ENCODE peak calls at places on chromosomes 7 and 10, in eight cellular contexts. One of them, this sample, is unnamed.

GRCh38 chr7:156429514-156429913 is 211.1 kb upstream of the RNF32 start:
- DNase-seq in cardiac fibroblast: no peak
- DNase-seq in dorsolateral prefrontal cortex: no peak
- DNase-seq in K562: no peak
- DNase-seq in upper lobe of right lung: no peak
- DNase-seq in tibial artery: no peak
- DNase-seq in GM12865: no peak
- DNase-seq in fibroblast of villous mesenchyme: no peak
- DNase-seq in this sample: no peak

GRCh38 chr7:138170298-138170697 is 94.0 kb downstream of the AKR1D1 start:
- DNase-seq in cardiac fibroblast: no peak
- DNase-seq in dorsolateral prefrontal cortex: no peak
- DNase-seq in K562: no peak
- DNase-seq in upper lobe of right lung: no peak
- DNase-seq in tibial artery: no peak
- DNase-seq in GM12865: no peak
- DNase-seq in fibroblast of villous mesenchyme: no peak
- DNase-seq in this sample: no peak

GRCh38 chr7:18125536-18125935 is 97.9 kb upstream of the PRPS1L1 start:
- DNase-seq in cardiac fibroblast: peak
- DNase-seq in dorsolateral prefrontal cortex: no peak
- DNase-seq in K562: no peak
- DNase-seq in upper lobe of right lung: no peak
- DNase-seq in tibial artery: no peak
- DNase-seq in GM12865: no peak
- DNase-seq in fibroblast of villous mesenchyme: peak
- DNase-seq in this sample: peak

GRCh38 chr10:28810062-28810870 is 132.9 kb downstream of the BAMBI start:
- DNase-seq in cardiac fibroblast: no peak
- DNase-seq in dorsolateral prefrontal cortex: no peak
- DNase-seq in K562: peak
- DNase-seq in upper lobe of right lung: no peak
- DNase-seq in tibial artery: no peak
- DNase-seq in GM12865: no peak
- DNase-seq in fibroblast of villous mesenchyme: peak
- DNase-seq in this sample: no peak

GRCh38 chr10:70277396-70278030 is 6.3 kb downstream of the NPFFR1 start:
- DNase-seq in cardiac fibroblast: no peak
- DNase-seq in dorsolateral prefrontal cortex: no peak
- DNase-seq in K562: no peak
- DNase-seq in upper lobe of right lung: no peak
- DNase-seq in tibial artery: no peak
- DNase-seq in GM12865: no peak
- DNase-seq in fibroblast of villous mesenchyme: no peak
- DNase-seq in this sample: no peak

GRCh38 chr7:921581-922333 is 32.7 kb downstream of the ADAP1 start:
- DNase-seq in cardiac fibroblast: no peak
- DNase-seq in dorsolateral prefrontal cortex: peak
- DNase-seq in K562: no peak
- DNase-seq in upper lobe of right lung: peak
- DNase-seq in tibial artery: peak
- DNase-seq in GM12865: no peak
- DNase-seq in fibroblast of villous mesenchyme: no peak
- DNase-seq in this sample: no peak

GRCh38 chr7:56062382-56062781 is 1.7 kb upstream of the SUMF2 start:
- DNase-seq in cardiac fibroblast: peak
- DNase-seq in dorsolateral prefrontal cortex: no peak
- DNase-seq in K562: no peak
- DNase-seq in upper lobe of right lung: no peak
- DNase-seq in tibial artery: no peak
- DNase-seq in GM12865: no peak
- DNase-seq in fibroblast of villous mesenchyme: peak
- DNase-seq in this sample: no peak

GRCh38 chr10:4688620-4689019 is 137.4 kb upstream of the AKR1E2 start:
- DNase-seq in cardiac fibroblast: peak
- DNase-seq in dorsolateral prefrontal cortex: no peak
- DNase-seq in K562: no peak
- DNase-seq in upper lobe of right lung: no peak
- DNase-seq in tibial artery: no peak
- DNase-seq in GM12865: no peak
- DNase-seq in fibroblast of villous mesenchyme: no peak
- DNase-seq in this sample: no peak

GRCh38 chr10:58335306-58336005 is 650 bp downstream of the UBE2D1 start:
- DNase-seq in cardiac fibroblast: peak
- DNase-seq in dorsolateral prefrontal cortex: peak
- DNase-seq in K562: peak
- DNase-seq in upper lobe of right lung: peak
- DNase-seq in tibial artery: peak
- DNase-seq in GM12865: peak
- DNase-seq in fibroblast of villous mesenchyme: peak
- DNase-seq in this sample: peak

GRCh38 chr7:83468251-83468739 is 180.6 kb downstream of the SEMA3E start:
- DNase-seq in cardiac fibroblast: peak
- DNase-seq in dorsolateral prefrontal cortex: peak
- DNase-seq in K562: peak
- DNase-seq in upper lobe of right lung: peak
- DNase-seq in tibial artery: peak
- DNase-seq in GM12865: peak
- DNase-seq in fibroblast of villous mesenchyme: peak
- DNase-seq in this sample: peak

GRCh38 chr7:154186811-154187210 is 134.6 kb downstream of the DPP6 start:
- DNase-seq in cardiac fibroblast: no peak
- DNase-seq in dorsolateral prefrontal cortex: no peak
- DNase-seq in K562: no peak
- DNase-seq in upper lobe of right lung: no peak
- DNase-seq in tibial artery: no peak
- DNase-seq in GM12865: no peak
- DNase-seq in fibroblast of villous mesenchyme: no peak
- DNase-seq in this sample: no peak

DNA sequence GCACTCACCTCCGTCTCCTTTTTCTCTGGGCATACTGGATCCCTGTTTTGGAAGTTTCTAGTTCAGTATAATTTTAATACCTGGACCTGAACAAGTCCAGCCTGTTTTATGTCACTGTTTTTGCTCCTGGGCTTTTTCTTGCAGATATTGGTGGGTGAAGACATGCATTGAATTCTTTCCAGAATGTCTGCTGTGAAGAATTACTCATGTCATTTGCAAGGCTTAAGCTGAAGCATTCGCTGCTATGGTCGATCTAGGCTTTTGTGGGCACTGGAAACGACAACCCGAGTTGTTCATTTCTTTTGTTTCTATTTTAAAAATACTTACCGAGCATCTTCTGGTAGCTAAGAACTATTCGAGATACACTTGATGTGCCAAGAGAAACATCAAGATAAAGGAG is 36.7 kb downstream of the TCF7L2 start:
- DNase-seq in cardiac fibroblast: peak
- DNase-seq in dorsolateral prefrontal cortex: no peak
- DNase-seq in K562: no peak
- DNase-seq in upper lobe of right lung: no peak
- DNase-seq in tibial artery: no peak
- DNase-seq in GM12865: no peak
- DNase-seq in fibroblast of villous mesenchyme: no peak
- DNase-seq in this sample: peak
- H3K4me3 ChIP-seq in cardiac fibroblast: no peak
- H3K4me3 ChIP-seq in dorsolateral prefrontal cortex: no peak
- H3K4me3 ChIP-seq in K562: no peak
- H3K4me3 ChIP-seq in upper lobe of right lung: no peak
- H3K4me3 ChIP-seq in tibial artery: no peak
- H3K4me3 ChIP-seq in GM12865: no peak
- H3K4me3 ChIP-seq in fibroblast of villous mesenchyme: no peak
- H3K4me3 ChIP-seq in this sample: no peak

DNA sequence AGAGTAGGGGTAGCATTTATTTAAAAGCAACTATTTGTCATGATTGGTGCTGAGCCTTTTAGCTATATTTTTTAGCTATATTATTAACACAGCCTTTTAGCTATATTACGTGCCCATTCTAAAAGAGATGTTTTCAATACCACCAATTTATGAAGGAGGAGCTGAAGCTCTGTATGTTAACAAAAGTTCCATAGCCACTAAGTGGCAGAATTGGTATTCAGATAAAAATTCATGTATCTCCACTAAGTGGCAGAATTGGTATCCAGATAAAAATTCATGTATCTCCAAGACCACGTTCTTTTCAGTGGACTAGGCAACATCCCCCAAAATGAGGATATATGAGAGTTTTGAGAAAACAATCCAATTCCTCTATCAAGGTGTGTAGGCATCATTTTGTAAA is 268.6 kb downstream of the HGF start:
- DNase-seq in cardiac fibroblast: peak
- DNase-seq in dorsolateral prefrontal cortex: no peak
- DNase-seq in K562: no peak
- DNase-seq in upper lobe of right lung: no peak
- DNase-seq in tibial artery: no peak
- DNase-seq in GM12865: peak
- DNase-seq in fibroblast of villous mesenchyme: peak
- DNase-seq in this sample: peak
- TF ChIP-seq CTCF in cardiac fibroblast: peak
- TF ChIP-seq CTCF in dorsolateral prefrontal cortex: peak
- TF ChIP-seq CTCF in K562: no peak
- TF ChIP-seq CTCF in upper lobe of right lung: peak
- TF ChIP-seq CTCF in tibial artery: peak
- TF ChIP-seq CTCF in GM12865: no peak
- TF ChIP-seq CTCF in fibroblast of villous mesenchyme: peak
- TF ChIP-seq CTCF in this sample: peak

DNA sequence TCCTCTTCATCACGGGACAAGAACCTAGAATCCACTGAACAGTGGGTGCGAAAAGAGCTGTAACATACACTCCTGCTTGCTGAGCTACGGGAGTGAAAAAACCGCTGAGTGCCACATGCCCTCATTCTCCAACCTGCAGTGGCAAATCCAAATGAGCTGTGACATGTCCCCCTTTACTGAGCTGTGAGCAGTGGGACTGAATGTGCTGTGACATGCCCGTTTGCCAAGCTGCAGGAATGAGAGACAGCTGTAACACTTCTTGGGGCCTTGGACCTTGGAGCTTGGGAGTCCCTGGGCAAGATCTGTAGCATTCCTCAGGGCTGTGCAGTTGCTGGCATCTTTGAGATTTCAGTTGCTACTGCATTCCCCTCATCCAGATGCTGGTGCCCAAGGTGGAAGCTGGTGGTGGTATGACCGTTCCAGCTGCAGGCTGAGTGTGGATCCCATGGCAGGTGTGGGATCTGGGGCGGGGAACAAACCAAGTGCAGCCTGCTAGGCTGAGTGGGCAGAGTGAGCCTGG is 85.0 kb downstream of the TMEM106B start:
- DNase-seq in cardiac fibroblast: no peak
- DNase-seq in dorsolateral prefrontal cortex: no peak
- DNase-seq in K562: no peak
- DNase-seq in upper lobe of right lung: no peak
- DNase-seq in tibial artery: no peak
- DNase-seq in GM12865: no peak
- DNase-seq in fibroblast of villous mesenchyme: no peak
- DNase-seq in this sample: peak
- H3K4me3 ChIP-seq in cardiac fibroblast: no peak
- H3K4me3 ChIP-seq in dorsolateral prefrontal cortex: no peak
- H3K4me3 ChIP-seq in K562: no peak
- H3K4me3 ChIP-seq in upper lobe of right lung: no peak
- H3K4me3 ChIP-seq in tibial artery: no peak
- H3K4me3 ChIP-seq in GM12865: no peak
- H3K4me3 ChIP-seq in fibroblast of villous mesenchyme: no peak
- H3K4me3 ChIP-seq in this sample: no peak

GRCh38 chr7:50978633-50979215 is 196.0 kb upstream of the GRB10 start:
- DNase-seq in cardiac fibroblast: peak
- DNase-seq in dorsolateral prefrontal cortex: no peak
- DNase-seq in K562: no peak
- DNase-seq in upper lobe of right lung: no peak
- DNase-seq in tibial artery: no peak
- DNase-seq in GM12865: no peak
- DNase-seq in fibroblast of villous mesenchyme: peak
- DNase-seq in this sample: no peak
- TF ChIP-seq CTCF in cardiac fibroblast: peak
- TF ChIP-seq CTCF in dorsolateral prefrontal cortex: no peak
- TF ChIP-seq CTCF in K562: no peak
- TF ChIP-seq CTCF in upper lobe of right lung: no peak
- TF ChIP-seq CTCF in tibial artery: no peak
- TF ChIP-seq CTCF in GM12865: no peak
- TF ChIP-seq CTCF in fibroblast of villous mesenchyme: peak
- TF ChIP-seq CTCF in this sample: no peak

DNA sequence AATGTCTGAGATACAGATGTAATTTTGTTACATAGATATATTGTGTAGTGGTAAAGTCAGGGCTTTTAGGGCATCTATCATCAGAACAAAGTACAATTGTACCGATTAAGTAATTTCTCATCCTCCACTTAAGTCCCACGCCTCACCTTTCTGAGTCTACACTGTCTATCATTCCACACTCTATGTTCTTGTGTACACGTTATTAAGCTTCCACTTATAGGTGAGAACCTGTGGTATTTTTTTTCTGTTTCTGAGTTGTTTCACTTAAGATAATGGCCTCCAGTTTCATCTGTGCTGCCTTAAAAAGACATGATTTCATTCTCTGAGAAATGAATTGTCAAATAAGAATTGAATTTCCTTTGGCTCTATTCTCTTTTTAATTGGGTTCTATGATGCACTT is 15.5 kb upstream of the OSBPL3 start:
- DNase-seq in cardiac fibroblast: no peak
- DNase-seq in dorsolateral prefrontal cortex: no peak
- DNase-seq in K562: no peak
- DNase-seq in upper lobe of right lung: no peak
- DNase-seq in tibial artery: no peak
- DNase-seq in GM12865: no peak
- DNase-seq in fibroblast of villous mesenchyme: no peak
- DNase-seq in this sample: no peak
- H3K4me3 ChIP-seq in cardiac fibroblast: no peak
- H3K4me3 ChIP-seq in dorsolateral prefrontal cortex: no peak
- H3K4me3 ChIP-seq in K562: no peak
- H3K4me3 ChIP-seq in upper lobe of right lung: no peak
- H3K4me3 ChIP-seq in tibial artery: no peak
- H3K4me3 ChIP-seq in GM12865: no peak
- H3K4me3 ChIP-seq in fibroblast of villous mesenchyme: no peak
- H3K4me3 ChIP-seq in this sample: no peak

GRCh38 chr7:105295626-105296352 is 92.9 kb downstream of the SRPK2 start:
- DNase-seq in cardiac fibroblast: no peak
- DNase-seq in dorsolateral prefrontal cortex: no peak
- DNase-seq in K562: no peak
- DNase-seq in upper lobe of right lung: no peak
- DNase-seq in tibial artery: no peak
- DNase-seq in GM12865: no peak
- DNase-seq in fibroblast of villous mesenchyme: no peak
- DNase-seq in this sample: no peak

GRCh38 chr7:105296491-105296890 is 92.2 kb downstream of the SRPK2 start:
- DNase-seq in cardiac fibroblast: no peak
- DNase-seq in dorsolateral prefrontal cortex: no peak
- DNase-seq in K562: no peak
- DNase-seq in upper lobe of right lung: no peak
- DNase-seq in tibial artery: no peak
- DNase-seq in GM12865: no peak
- DNase-seq in fibroblast of villous mesenchyme: no peak
- DNase-seq in this sample: no peak

GRCh38 chr7:105298004-105298403 is 90.7 kb downstream of the SRPK2 start:
- DNase-seq in cardiac fibroblast: no peak
- DNase-seq in dorsolateral prefrontal cortex: no peak
- DNase-seq in K562: no peak
- DNase-seq in upper lobe of right lung: no peak
- DNase-seq in tibial artery: no peak
- DNase-seq in GM12865: peak
- DNase-seq in fibroblast of villous mesenchyme: no peak
- DNase-seq in this sample: no peak

GRCh38 chr7:105298439-105298894 is 90.3 kb downstream of the SRPK2 start:
- DNase-seq in cardiac fibroblast: no peak
- DNase-seq in dorsolateral prefrontal cortex: no peak
- DNase-seq in K562: no peak
- DNase-seq in upper lobe of right lung: no peak
- DNase-seq in tibial artery: no peak
- DNase-seq in GM12865: peak
- DNase-seq in fibroblast of villous mesenchyme: no peak
- DNase-seq in this sample: no peak

GRCh38 chr7:105297309-105297708 is 91.4 kb downstream of the SRPK2 start:
- DNase-seq in cardiac fibroblast: no peak
- DNase-seq in dorsolateral prefrontal cortex: no peak
- DNase-seq in K562: no peak
- DNase-seq in upper lobe of right lung: no peak
- DNase-seq in tibial artery: no peak
- DNase-seq in GM12865: no peak
- DNase-seq in fibroblast of villous mesenchyme: no peak
- DNase-seq in this sample: no peak
- TF ChIP-seq CTCF in cardiac fibroblast: no peak
- TF ChIP-seq CTCF in dorsolateral prefrontal cortex: no peak
- TF ChIP-seq CTCF in K562: no peak
- TF ChIP-seq CTCF in upper lobe of right lung: no peak
- TF ChIP-seq CTCF in tibial artery: no peak
- TF ChIP-seq CTCF in GM12865: no peak
- TF ChIP-seq CTCF in fibroblast of villous mesenchyme: no peak
- TF ChIP-seq CTCF in this sample: no peak